ENCODE peak calls at places on chromosomes 5 and 9, in five cellular contexts. F, H, T, O and I are unnamed samples. For H3K4me1, the result is how much of the 10 kb centered on the place peaks cover.

GRCh38 chr5:160466121-160466520 is 44.5 kb downstream of the PTTG1 start:
- DNase-seq in F (no peak), H (no peak), T (no peak), O (no peak), I (no peak)

GRCh38 chr9:37455884-37456647 is 9.2 kb downstream of the ZBTB5 start:
- DNase-seq in F (no peak), H (no peak), T (no peak), O (no peak), I (no peak)

GRCh38 chr5:79829260-79829659 is 139.6 kb downstream of the CMYA5 start:
- DNase-seq in F (no peak), H (no peak), T (no peak), O (peak), I (no peak)

GRCh38 chr5:9361835-9362234 is 184.0 kb downstream of the SEMA5A start:
- DNase-seq in F (no peak), H (peak), T (peak), O (peak), I (peak)

GRCh38 chr9:29939559-29939958 is 2366.3 kb upstream of the C9orf72 start:
- DNase-seq in F (no peak), H (no peak), T (no peak), O (no peak), I (no peak)

GRCh38 chr5:1651971-1652872 is 128.5 kb upstream of the LPCAT1 start:
- DNase-seq in F (no peak), H (no peak), T (no peak), O (no peak), I (no peak)

GRCh38 chr9:126724226-126724625 is 80.6 kb upstream of the ZBTB43 start:
- DNase-seq in F (no peak), H (no peak), T (no peak), O (no peak), I (no peak)

GRCh38 chr9:20312732-20313131 is 309.6 kb downstream of the MLLT3 start:
- DNase-seq in F (no peak), H (no peak), T (no peak), O (no peak), I (no peak)

GRCh38 chr9:125238915-125239446 is 2.2 kb downstream of the HSPA5 start:
- DNase-seq in F (no peak), H (no peak), T (no peak), O (no peak), I (no peak)
- H3K4me1 ChIP-seq in F (half or more), H (half or more), T (under half), O (under half), I (under half)

GRCh38 chr5:94248175-94248875 is 370.1 kb downstream of the KIAA0825 start:
- DNase-seq in F (no peak), H (no peak), T (no peak), O (peak), I (no peak)
- H3K4me1 ChIP-seq in F (under half), H (under half), T (under half), O (under half), I (under half)

GRCh38 chr5:132334812-132335211 is 34.7 kb upstream of the SLC22A5 start:
- DNase-seq in F (no peak), H (no peak), T (no peak), O (no peak), I (no peak)

GRCh38 chr5:132339502-132339901 is 30.0 kb upstream of the SLC22A5 start:
- DNase-seq in F (no peak), H (no peak), T (no peak), O (no peak), I (no peak)

GRCh38 chr5:132335402-132335801 is 34.1 kb upstream of the SLC22A5 start:
- DNase-seq in F (no peak), H (no peak), T (no peak), O (no peak), I (no peak)
- H3K4me1 ChIP-seq in F (under half), H (under half), T (under half), O (under half), I (under half)

DNA sequence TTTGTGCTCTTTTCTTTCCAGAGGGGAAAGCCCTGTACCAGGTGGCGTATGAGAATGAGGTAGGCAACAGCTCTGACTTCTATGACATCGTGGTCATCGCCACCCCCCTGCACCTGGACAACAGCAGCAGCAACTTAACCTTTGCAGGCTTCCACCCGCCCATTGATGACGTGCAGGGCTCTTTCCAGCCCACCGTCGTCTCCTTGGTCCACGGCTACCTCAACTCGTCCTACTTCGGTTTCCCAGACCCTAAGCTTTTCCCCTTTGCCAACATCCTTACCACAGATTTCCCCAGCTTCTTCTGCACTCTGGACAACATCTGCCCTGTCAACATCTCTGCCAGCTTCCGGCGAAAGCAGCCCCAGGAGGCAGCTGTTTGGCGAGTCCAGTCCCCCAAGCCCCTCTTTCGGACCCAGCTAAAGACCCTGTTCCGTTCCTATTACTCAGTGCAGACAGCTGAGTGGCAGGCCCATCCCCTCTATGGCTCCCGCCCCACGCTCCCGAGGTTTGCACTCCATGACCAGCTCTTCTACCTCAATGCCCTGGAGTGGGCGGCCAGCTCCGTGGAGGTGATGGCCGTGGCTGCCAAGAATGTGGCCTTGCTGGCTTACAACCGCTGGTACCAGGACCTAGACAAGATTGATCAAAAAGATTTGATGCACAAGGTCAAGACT is 10.3 kb downstream of the PCYOX1L start:
- DNase-seq in F (no peak), H (no peak), T (no peak), O (no peak), I (no peak)
- H3K4me1 ChIP-seq in F (half or more), H (under half), T (under half), O (under half), I (under half)

DNA sequence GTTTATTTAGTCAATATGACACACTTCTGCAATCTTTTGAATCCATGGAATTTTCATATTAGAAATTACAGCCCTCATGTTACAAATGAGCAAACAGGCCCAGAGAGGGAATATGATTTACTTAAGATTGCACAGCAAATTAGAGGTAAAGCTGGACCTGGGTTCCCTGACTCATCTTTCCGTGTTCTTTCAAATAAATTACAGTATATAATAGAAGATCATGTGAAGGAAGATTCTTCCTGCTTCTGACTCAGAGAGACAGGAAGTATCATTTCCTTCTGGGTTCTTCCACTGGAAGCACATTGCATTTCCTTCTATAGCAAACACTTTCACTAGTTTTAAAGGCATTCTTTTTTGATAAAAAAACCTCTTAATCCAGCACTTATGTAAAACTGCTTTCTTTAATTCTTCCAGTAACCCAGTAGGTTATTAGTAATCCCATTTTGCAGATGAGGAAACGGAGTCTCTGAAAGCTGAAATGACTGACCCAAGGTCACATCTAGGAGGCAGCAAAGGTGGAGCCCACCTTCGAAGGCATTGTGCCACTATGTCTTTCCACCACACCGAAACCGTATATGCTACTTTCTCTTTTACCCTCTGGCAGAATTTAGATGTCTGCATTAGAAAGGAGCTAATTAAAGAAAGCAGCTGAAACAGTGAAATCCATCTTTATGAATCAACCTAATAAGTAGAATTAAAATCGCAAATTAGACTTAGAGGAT is 566.7 kb upstream of the KLF4 start:
- DNase-seq in F (no peak), H (no peak), T (no peak), O (no peak), I (no peak)
- H3K4me1 ChIP-seq in F (under half), H (under half), T (under half), O (half or more), I (under half)

DNA sequence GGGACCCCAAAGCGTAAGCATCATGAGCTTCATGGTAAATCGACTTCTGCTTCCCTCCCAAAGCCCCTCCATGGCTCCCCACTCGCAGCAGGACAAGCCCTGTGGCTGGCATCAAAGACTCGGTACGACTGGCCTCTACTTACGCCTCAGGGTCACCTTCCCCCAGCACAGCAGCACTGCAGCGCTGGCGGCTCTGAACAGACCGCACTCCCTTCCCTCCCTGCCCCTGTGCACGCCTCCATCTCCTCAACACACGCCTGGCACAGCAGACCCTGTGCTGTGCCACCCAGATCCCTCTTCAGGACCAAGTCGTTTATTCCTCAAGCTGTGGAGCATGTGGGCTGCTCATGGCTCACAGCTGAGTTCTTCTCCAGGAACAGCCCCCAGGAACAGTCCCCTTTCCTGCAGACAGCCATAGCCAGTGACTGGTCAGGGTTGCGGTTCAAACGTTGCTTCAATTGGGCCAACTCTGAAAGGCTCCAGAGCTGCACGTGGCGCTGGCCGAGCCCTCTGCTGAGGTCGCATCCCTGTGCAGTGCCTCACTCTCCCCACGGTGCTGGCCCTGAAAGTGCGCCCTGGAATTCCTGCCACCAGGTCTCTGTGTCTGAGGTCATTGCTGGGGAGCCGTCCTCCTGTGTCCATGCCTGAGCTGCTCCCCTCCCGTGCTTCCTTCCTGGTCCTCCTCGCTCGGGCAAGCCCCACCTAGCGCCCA is 88.0 kb downstream of the ZNF354C start:
- DNase-seq in F (no peak), H (no peak), T (no peak), O (no peak), I (no peak)
- H3K4me1 ChIP-seq in F (under half), H (under half), T (under half), O (under half), I (under half)

GRCh38 chr5:159340511-159340910 is 10.2 kb upstream of the IL12B start:
- DNase-seq in F (no peak), H (no peak), T (no peak), O (no peak), I (no peak)

GRCh38 chr5:159338143-159338542 is 7.9 kb upstream of the IL12B start:
- DNase-seq in F (no peak), H (no peak), T (no peak), O (no peak), I (no peak)

GRCh38 chr5:159341145-159341544 is 10.9 kb upstream of the IL12B start:
- DNase-seq in F (no peak), H (peak), T (no peak), O (no peak), I (no peak)

GRCh38 chr5:159337291-159337974 is 7.1 kb upstream of the IL12B start:
- DNase-seq in F (no peak), H (peak), T (no peak), O (no peak), I (peak)

DNA sequence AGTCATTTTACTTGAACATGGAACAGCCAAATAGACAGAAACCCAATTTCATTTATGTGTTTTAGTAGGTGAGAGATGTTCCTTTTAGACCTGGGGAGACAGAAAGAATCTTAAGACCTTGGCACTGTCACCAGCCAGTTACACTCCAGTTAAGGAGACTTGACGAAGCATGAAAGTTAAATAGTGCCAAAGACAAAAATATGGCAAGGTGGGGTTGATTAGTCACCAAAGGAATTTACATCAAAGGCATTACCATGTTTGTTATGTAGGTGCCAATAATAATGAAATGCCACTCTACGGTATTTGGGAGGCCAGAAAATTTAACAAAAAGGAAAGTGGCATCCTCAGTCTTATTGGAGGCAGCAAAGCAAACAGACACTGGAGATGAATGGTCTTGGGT is 9.2 kb upstream of the IL12B start:
- DNase-seq in F (no peak), H (no peak), T (no peak), O (no peak), I (no peak)
- H3K4me1 ChIP-seq in F (under half), H (half or more), T (under half), O (under half), I (under half)

GRCh38 chr9:121363586-121363961 is 6.5 kb downstream of the STOM start:
- DNase-seq in F (no peak), H (no peak), T (no peak), O (no peak), I (no peak)

GRCh38 chr9:121360975-121361374 is 9.1 kb downstream of the STOM start:
- DNase-seq in F (no peak), H (no peak), T (no peak), O (no peak), I (no peak)

GRCh38 chr9:121359358-121360294 is 10.4 kb downstream of the STOM start:
- DNase-seq in F (no peak), H (no peak), T (no peak), O (no peak), I (no peak)

GRCh38 chr9:121358747-121359146 is 11.3 kb downstream of the STOM start:
- DNase-seq in F (no peak), H (no peak), T (no peak), O (no peak), I (no peak)

GRCh38 chr9:121362813-121363585 is 7.1 kb downstream of the STOM start:
- DNase-seq in F (no peak), H (no peak), T (no peak), O (no peak), I (no peak)
- H3K4me1 ChIP-seq in F (half or more), H (half or more), T (under half), O (under half), I (under half)

GRCh38 chr5:135067587-135067986 is 33.6 kb upstream of the PITX1 start:
- DNase-seq in F (no peak), H (no peak), T (no peak), O (no peak), I (no peak)
- H3K4me1 ChIP-seq in F (under half), H (under half), T (under half), O (under half), I (under half)